ENCODE peak calls at places on chromosome 11, in six cellular contexts. Z is activated CD4-positive, alpha-beta T cell treated with anti-CD3 and anti-CD28 coated beads, Interleukin-2, amount 50 U/mL, for 1 hour; Q is EL; U is kidney; J is putamen; Y is hippocampal formation. V is an unnamed sample.

GRCh38 chr11:1555713-1556153 is 16.3 kb downstream of the DUSP8 start:
- DNase-seq in Z (no peak), Q (no peak), U (no peak), J (no peak), Y (no peak), V (no peak)

GRCh38 chr11:102761646-102762238 is 18.7 kb downstream of the MMP10 start:
- DNase-seq in Z (no peak), Q (peak), U (no peak), J (no peak), Y (no peak), V (no peak)

GRCh38 chr11:83403990-83404389 is 117.8 kb upstream of the CCDC90B start:
- DNase-seq in Z (no peak), Q (no peak), U (no peak), J (no peak), Y (no peak), V (no peak)

GRCh38 chr11:47847892-47848635 is at the start of gene NUP160:
- DNase-seq in Z (peak), Q (peak), U (peak), J (peak), Y (peak), V (peak)

GRCh38 chr11:59429924-59430516 is 3.8 kb upstream of the OR5A2 start:
- DNase-seq in Z (no peak), Q (peak), U (no peak), J (no peak), Y (no peak), V (peak)

GRCh38 chr11:112016765-112017356 is 8.3 kb upstream of the DLAT start:
- DNase-seq in Z (no peak), Q (peak), U (no peak), J (no peak), Y (no peak), V (no peak)

GRCh38 chr11:114398303-114398920 is 1.9 kb downstream of the C11orf71 start:
- DNase-seq in Z (no peak), Q (peak), U (no peak), J (no peak), Y (no peak), V (no peak)

GRCh38 chr11:130798280-130798679 is 118.0 kb downstream of the SNX19 start:
- DNase-seq in Z (no peak), Q (peak), U (no peak), J (no peak), Y (no peak), V (no peak)

GRCh38 chr11:83004855-83005556 is 66.7 kb downstream of the RAB30 start:
- DNase-seq in Z (no peak), Q (no peak), U (no peak), J (no peak), Y (no peak), V (peak)

GRCh38 chr11:16883179-16883578 is 131.0 kb downstream of the PLEKHA7 start:
- DNase-seq in Z (no peak), Q (peak), U (no peak), J (no peak), Y (no peak), V (no peak)

V was measured in T-helper 1 cell.